ENCODE peak calls at places on chromosomes 13 and 19, in nine cellular contexts. B, J, E, D, X, I, C, K and A are unnamed samples.

GRCh38 chr19:55391191-55391670 is 5.5 kb downstream of the RPL28 start:
- DNase-seq in I (no peak), X (no peak), K (no peak), E (no peak), D (no peak), C (no peak), J (no peak), B (no peak), A (no peak)

GRCh38 chr13:112693831-112694497 is 4.1 kb downstream of the ATP11A start:
- DNase-seq in X (no peak), J (peak), D (no peak), K (peak), E (peak), C (peak), B (no peak), I (peak), A (peak)

GRCh38 chr19:49129238-49129583 is 9.9 kb downstream of the PPFIA3 start:
- DNase-seq in K (no peak), I (no peak), D (no peak), X (no peak), C (no peak), E (no peak), J (no peak), B (peak), A (no peak)

GRCh38 chr19:41351339-41352245 is 2.1 kb downstream of the TGFB1 start:
- DNase-seq in B (peak), I (peak), D (peak), E (no peak), K (peak), X (peak), J (no peak), C (peak), A (peak)

GRCh38 chr13:45073809-45074208 is 46.5 kb upstream of the GTF2F2 start:
- DNase-seq in B (no peak), K (no peak), I (no peak), C (no peak), E (no peak), X (no peak), J (no peak), D (no peak), A (no peak)

GRCh38 chr13:114230117-114230516 is 4.6 kb upstream of the CDC16 start:
- DNase-seq in K (no peak), B (no peak), I (no peak), C (no peak), E (peak), D (no peak), X (no peak), J (no peak), A (no peak)

GRCh38 chr19:15265214-15265613 is 33.0 kb upstream of the EPHX3 start:
- DNase-seq in C (no peak), D (no peak), X (peak), K (no peak), J (no peak), E (no peak), I (no peak), B (no peak), A (no peak)

GRCh38 chr19:795691-796581 is 1.3 kb upstream of the PTBP1 start:
- DNase-seq in D (peak), E (no peak), C (no peak), X (no peak), J (no peak), I (no peak), B (no peak), K (no peak), A (no peak)

GRCh38 chr13:78660130-78660857 is 1.3 kb upstream of the OBI1 start:
- DNase-seq in D (no peak), X (no peak), B (no peak), E (peak), I (peak), K (no peak), J (no peak), C (no peak), A (peak)

GRCh38 chr19:49635530-49636229 is 4.3 kb downstream of the RRAS start:
- DNase-seq in J (no peak), B (no peak), D (no peak), E (no peak), C (no peak), X (peak), I (no peak), K (no peak), A (no peak)

GRCh38 chr13:39263033-39263432 is 224.8 kb downstream of the NHLRC3 start:
- DNase-seq in I (peak), D (peak), C (peak), B (peak), J (no peak), K (peak), E (peak), X (peak), A (peak)

GRCh38 chr19:39824143-39825092 is 9.5 kb downstream of the DYRK1B start:
- DNase-seq in X (peak), D (peak), K (peak), B (peak), I (peak), J (peak), E (peak), C (peak), A (peak)

GRCh38 chr19:35774274-35775045 is 904 bp upstream of the ARHGAP33 start:
- DNase-seq in I (no peak), E (no peak), C (no peak), K (no peak), X (peak), J (no peak), B (no peak), D (no peak), A (no peak)

GRCh38 chr13:24203726-24204295 is 43.3 kb downstream of the SPATA13 start:
- DNase-seq in D (no peak), B (no peak), J (no peak), X (no peak), I (peak), E (no peak), C (no peak), K (no peak), A (peak)

GRCh38 chr19:45779231-45780145 is 2.8 kb downstream of the DMPK start:
- DNase-seq in J (no peak), I (peak), D (peak), E (no peak), C (peak), B (peak), X (peak), K (no peak), A (peak)

GRCh38 chr19:47280183-47280797 is 5.6 kb downstream of the INAFM1 start:
- DNase-seq in J (no peak), D (no peak), B (peak), C (no peak), X (peak), E (no peak), K (no peak), I (peak), A (peak)

GRCh38 chr19:609001-609340 is 19.3 kb downstream of the HCN2 start:
- DNase-seq in C (no peak), K (no peak), B (no peak), I (no peak), X (no peak), D (peak), E (no peak), J (no peak), A (no peak)

GRCh38 chr19:32879741-32880140 is 10.2 kb upstream of the SLC7A9 start:
- DNase-seq in E (no peak), C (no peak), J (no peak), D (no peak), I (no peak), X (no peak), B (no peak), K (no peak), A (no peak)

GRCh38 chr19:57171551-57172081 is 4.3 kb upstream of the DUXA start:
- DNase-seq in C (peak), K (peak), X (peak), J (no peak), I (no peak), E (peak), B (peak), D (peak), A (no peak)

GRCh38 chr13:51154029-51154555 is 43.0 kb upstream of the C13orf42 start:
- DNase-seq in J (peak), D (no peak), C (no peak), K (peak), B (no peak), X (no peak), I (no peak), E (peak), A (peak)

GRCh38 chr13:104532131-104532530 is 1465.9 kb upstream of the SLC10A2 start:
- DNase-seq in D (no peak), B (no peak), E (no peak), J (no peak), I (no peak), K (no peak), C (no peak), X (no peak), A (no peak)

GRCh38 chr13:36298535-36299068 is 988 bp upstream of the CCDC169 start:
- DNase-seq in E (no peak), D (no peak), J (no peak), I (no peak), X (no peak), C (no peak), B (no peak), K (no peak), A (peak)

GRCh38 chr19:28847468-28847867 is 365.5 kb downstream of the UQCRFS1 start:
- DNase-seq in C (no peak), E (no peak), B (no peak), X (no peak), J (no peak), I (no peak), D (no peak), K (peak), A (no peak)

GRCh38 chr13:50033696-50034095 is 18.5 kb downstream of the KCNRG start:
- DNase-seq in B (no peak), D (no peak), E (peak), J (no peak), K (peak), C (no peak), I (no peak), X (no peak), A (no peak)

GRCh38 chr13:44806841-44807240 is 182.4 kb downstream of the NUFIP1 start:
- DNase-seq in E (no peak), X (no peak), I (no peak), C (no peak), D (no peak), J (no peak), K (no peak), B (no peak), A (no peak)

GRCh38 chr19:40586611-40587010 is 9.9 kb downstream of the SHKBP1 start:
- DNase-seq in X (no peak), D (no peak), B (no peak), K (no peak), I (no peak), J (no peak), C (no peak), E (no peak), A (no peak)

GRCh38 chr13:91904597-91904996 is 506.2 kb downstream of the GPC5 start:
- DNase-seq in C (no peak), X (no peak), K (no peak), I (peak), J (no peak), E (no peak), B (no peak), D (no peak), A (peak)

GRCh38 chr13:102197193-102197592 is 204.7 kb downstream of the FGF14 start:
- DNase-seq in E (peak), I (peak), D (no peak), X (peak), K (no peak), B (no peak), J (no peak), C (peak), A (no peak)

GRCh38 chr19:18419699-18420460 is 682 bp downstream of the SSBP4 start:
- DNase-seq in J (no peak), C (no peak), K (no peak), X (no peak), D (peak), E (no peak), B (peak), I (peak), A (no peak)

GRCh38 chr13:29572575-29572974 is 22.9 kb downstream of the SLC7A1 start:
- DNase-seq in J (no peak), D (no peak), X (no peak), E (no peak), I (no peak), B (no peak), K (no peak), C (no peak), A (no peak)

GRCh38 chr19:13902993-13903555 is 2.8 kb downstream of the BRME1 start:
- DNase-seq in B (no peak), K (no peak), E (no peak), C (no peak), I (peak), J (no peak), D (no peak), X (peak), A (peak)
- TF ChIP-seq CTCF in B (no peak), K (peak), E (peak), C (peak), I (peak), J (peak), D (peak), X (peak), A (peak)

DNA sequence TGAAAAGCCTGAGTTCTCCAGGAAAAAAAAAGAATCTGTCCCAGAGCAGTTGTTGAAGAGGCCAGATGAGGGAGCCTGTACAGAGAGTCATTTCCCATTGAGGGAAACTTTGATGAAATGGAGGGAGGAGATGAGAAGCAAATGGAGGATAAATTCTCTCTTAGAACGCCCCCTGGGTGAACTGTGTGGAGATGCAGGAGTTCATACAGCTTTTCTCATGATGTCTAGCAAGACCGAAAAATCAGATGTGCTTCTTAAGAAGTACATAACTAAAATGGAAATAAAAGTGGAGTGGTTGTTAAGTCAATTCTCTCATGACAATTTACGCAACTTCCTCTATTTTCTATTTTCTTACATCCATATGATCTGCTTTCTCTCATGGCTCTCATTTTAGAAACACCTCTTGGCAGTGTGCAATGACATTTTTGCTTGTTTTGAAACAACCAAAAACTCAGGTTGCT is 1263.1 kb downstream of the PCDH9 start:
- DNase-seq in E (peak), X (peak), D (no peak), B (no peak), C (peak), I (peak), J (no peak), K (peak), A (peak)
- TF ChIP-seq CTCF in E (peak), X (peak), D (no peak), B (peak), C (peak), I (no peak), J (peak), K (peak), A (peak)

GRCh38 chr13:40916207-40916998 is 102.7 kb downstream of the ELF1 start:
- DNase-seq in B (no peak), E (no peak), D (no peak), K (peak), I (no peak), C (no peak), X (no peak), J (no peak), A (no peak)
- TF ChIP-seq CTCF in B (no peak), E (no peak), D (no peak), K (no peak), I (no peak), C (no peak), X (no peak), J (no peak), A (no peak)

GRCh38 chr19:43633520-43633919 is 6.1 kb downstream of the CADM4 start:
- DNase-seq in K (no peak), B (no peak), J (no peak), D (no peak), X (no peak), C (no peak), I (no peak), E (no peak), A (no peak)

GRCh38 chr19:43634068-43634467 is 5.6 kb downstream of the CADM4 start:
- DNase-seq in B (no peak), E (no peak), D (no peak), X (no peak), J (no peak), K (no peak), C (no peak), I (no peak), A (no peak)

GRCh38 chr19:43628646-43629326 is 9.4 kb upstream of the ZNF428 start:
- DNase-seq in I (no peak), B (no peak), E (no peak), X (no peak), J (no peak), D (no peak), K (no peak), C (no peak), A (no peak)

GRCh38 chr19:43634516-43634876 is 5.2 kb downstream of the CADM4 start:
- DNase-seq in I (no peak), C (no peak), X (no peak), E (no peak), D (no peak), B (no peak), J (no peak), K (no peak), A (no peak)

DNA sequence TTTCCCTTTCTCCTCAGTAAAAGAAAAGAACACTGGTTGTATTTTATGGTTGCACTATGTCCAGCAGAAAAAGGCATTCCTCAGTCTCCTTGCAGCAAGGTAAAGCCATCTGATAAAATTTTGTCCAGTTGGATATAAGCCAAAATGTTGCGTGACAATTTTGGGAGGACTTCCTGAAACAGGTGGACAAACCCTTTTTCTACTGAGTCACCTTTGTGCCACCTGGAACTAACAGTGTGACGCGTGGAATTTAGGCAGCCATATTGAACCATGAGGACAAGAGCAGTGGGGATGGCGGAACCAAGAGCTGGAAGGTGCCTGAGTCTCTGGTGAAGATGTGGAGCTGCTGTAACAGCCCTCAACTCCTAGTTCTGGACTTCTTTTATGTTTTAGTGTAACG is 8.2 kb downstream of the CADM4 start:
- DNase-seq in D (no peak), K (no peak), C (no peak), E (no peak), X (no peak), J (no peak), B (no peak), I (no peak), A (no peak)
- TF ChIP-seq CTCF in D (no peak), K (no peak), C (no peak), E (no peak), X (no peak), J (no peak), B (no peak), I (no peak), A (no peak)

DNA sequence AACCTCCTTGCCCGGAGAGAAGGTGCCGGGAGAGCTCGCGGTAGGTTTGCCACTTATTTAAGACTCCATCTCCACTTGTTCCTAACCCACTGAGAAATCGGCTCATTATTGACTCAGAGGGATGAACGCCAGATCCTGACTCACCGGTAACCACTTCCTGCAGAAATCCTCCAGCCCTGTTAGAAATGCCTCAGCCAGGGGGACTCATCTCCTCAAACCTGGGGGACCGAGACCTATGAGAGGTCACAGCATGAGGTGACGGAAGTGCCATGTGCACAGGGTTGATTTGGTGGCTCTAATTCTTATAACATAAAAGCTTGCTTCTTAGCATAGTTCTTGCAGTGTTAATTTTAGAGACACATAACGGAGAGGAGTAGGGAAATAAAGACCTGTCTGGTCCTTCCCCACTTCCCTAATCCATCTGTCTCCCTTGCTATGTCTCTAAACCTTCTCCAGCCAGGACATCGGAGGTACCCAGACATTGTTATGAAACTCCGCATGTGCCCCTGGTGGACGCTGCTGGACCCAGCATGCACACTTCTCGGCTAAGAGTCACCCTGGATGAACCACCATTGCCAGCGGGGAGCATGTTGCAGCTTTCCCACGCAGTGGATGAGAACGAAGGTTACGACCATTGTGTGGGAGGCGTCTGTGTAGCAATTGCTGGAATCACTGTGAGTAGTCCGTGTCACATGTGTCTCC is 158.9 kb downstream of the EFNB2 start:
- DNase-seq in D (no peak), C (peak), J (no peak), I (peak), B (no peak), X (peak), K (peak), E (peak), A (peak)
- TF ChIP-seq CTCF in D (no peak), C (no peak), J (no peak), I (no peak), B (no peak), X (peak), K (peak), E (peak), A (peak)

GRCh38 chr19:3528080-3528479 is 10.9 kb upstream of the TEKTIP1 start:
- DNase-seq in J (no peak), X (no peak), C (no peak), I (no peak), B (no peak), K (no peak), E (no peak), D (no peak), A (no peak)

GRCh38 chr19:3528539-3529211 is 10.3 kb upstream of the TEKTIP1 start:
- DNase-seq in X (no peak), B (no peak), D (no peak), J (no peak), E (no peak), K (no peak), C (no peak), I (no peak), A (no peak)

GRCh38 chr19:3525052-3525451 is 13.9 kb upstream of the TEKTIP1 start:
- DNase-seq in I (no peak), E (no peak), J (no peak), K (no peak), X (no peak), B (no peak), C (no peak), D (no peak), A (no peak)

GRCh38 chr19:3527250-3527910 is 11.6 kb upstream of the TEKTIP1 start:
- DNase-seq in X (no peak), E (no peak), J (no peak), I (no peak), K (no peak), D (no peak), C (no peak), B (no peak), A (no peak)

GRCh38 chr19:3526507-3527244 is 12.3 kb upstream of the TEKTIP1 start:
- DNase-seq in K (no peak), J (no peak), D (no peak), C (no peak), I (no peak), X (no peak), B (no peak), E (no peak), A (no peak)
- TF ChIP-seq CTCF in K (peak), J (no peak), D (no peak), C (no peak), I (no peak), X (peak), B (peak), E (no peak), A (no peak)